ENCODE peak calls at places on chromosomes 3 and 15, in five cellular contexts. One of them, this sample, is unnamed.

GRCh38 chr3:43621406-43621973 is 321 bp downstream of the ANO10 start:
- DNase-seq in stimulated activated CD4-positive, alpha-beta T cell treated with anti-CD3 and anti-CD28 coated beads, TNF-alpha, amount 100 ng/mL, for 4 hours: no peak
- DNase-seq in hypothalamus: no peak
- DNase-seq in tibial nerve: no peak
- DNase-seq in Caki2: no peak
- DNase-seq in this sample: no peak

GRCh38 chr3:61371123-61371522 is 119.9 kb upstream of the FHIT start:
- DNase-seq in stimulated activated CD4-positive, alpha-beta T cell treated with anti-CD3 and anti-CD28 coated beads, TNF-alpha, amount 100 ng/mL, for 4 hours: no peak
- DNase-seq in hypothalamus: no peak
- DNase-seq in tibial nerve: no peak
- DNase-seq in Caki2: no peak
- DNase-seq in this sample: no peak

GRCh38 chr15:64813075-64813474 is 12.4 kb downstream of the PIF1 start:
- DNase-seq in Caki2: peak; percentile 25
- DNase-seq in stimulated activated CD4-positive, alpha-beta T cell treated with anti-CD3 and anti-CD28 coated beads, TNF-alpha, amount 100 ng/mL, for 4 hours: no peak
- DNase-seq in hypothalamus: no peak
- DNase-seq in tibial nerve: no peak
- DNase-seq in this sample: no peak

GRCh38 chr3:46901591-46902187 is 24.2 kb downstream of the PTH1R start:
- DNase-seq in hypothalamus: no peak
- DNase-seq in Caki2: no peak
- DNase-seq in stimulated activated CD4-positive, alpha-beta T cell treated with anti-CD3 and anti-CD28 coated beads, TNF-alpha, amount 100 ng/mL, for 4 hours: no peak
- DNase-seq in tibial nerve: no peak
- DNase-seq in this sample: no peak

GRCh38 chr3:71492969-71493368 is 90.6 kb downstream of the FOXP1 start:
- DNase-seq in hypothalamus: no peak
- DNase-seq in Caki2: no peak
- DNase-seq in tibial nerve: no peak
- DNase-seq in stimulated activated CD4-positive, alpha-beta T cell treated with anti-CD3 and anti-CD28 coated beads, TNF-alpha, amount 100 ng/mL, for 4 hours: no peak
- DNase-seq in this sample: no peak

GRCh38 chr15:77347197-77347596 is 72.7 kb downstream of the PEAK1 start:
- DNase-seq in tibial nerve: no peak
- DNase-seq in Caki2: no peak
- DNase-seq in hypothalamus: no peak
- DNase-seq in stimulated activated CD4-positive, alpha-beta T cell treated with anti-CD3 and anti-CD28 coated beads, TNF-alpha, amount 100 ng/mL, for 4 hours: no peak
- DNase-seq in this sample: no peak

GRCh38 chr15:79067434-79067833 is 23.1 kb downstream of the RASGRF1 start:
- DNase-seq in Caki2: no peak
- DNase-seq in stimulated activated CD4-positive, alpha-beta T cell treated with anti-CD3 and anti-CD28 coated beads, TNF-alpha, amount 100 ng/mL, for 4 hours: no peak
- DNase-seq in hypothalamus: no peak
- DNase-seq in tibial nerve: peak; percentile 15
- DNase-seq in this sample: no peak

GRCh38 chr3:140585828-140586227 is 92.0 kb upstream of the TRIM42 start:
- DNase-seq in hypothalamus: no peak
- DNase-seq in stimulated activated CD4-positive, alpha-beta T cell treated with anti-CD3 and anti-CD28 coated beads, TNF-alpha, amount 100 ng/mL, for 4 hours: no peak
- DNase-seq in tibial nerve: no peak
- DNase-seq in Caki2: no peak
- DNase-seq in this sample: peak; percentile 42

GRCh38 chr3:177467268-177467985 is 270.1 kb upstream of the TBL1XR1 start:
- DNase-seq in hypothalamus: no peak
- DNase-seq in Caki2: no peak
- DNase-seq in stimulated activated CD4-positive, alpha-beta T cell treated with anti-CD3 and anti-CD28 coated beads, TNF-alpha, amount 100 ng/mL, for 4 hours: no peak
- DNase-seq in tibial nerve: no peak
- DNase-seq in this sample: no peak

GRCh38 chr15:96272427-96272826 is 58.1 kb upstream of the NR2F2 start:
- DNase-seq in stimulated activated CD4-positive, alpha-beta T cell treated with anti-CD3 and anti-CD28 coated beads, TNF-alpha, amount 100 ng/mL, for 4 hours: no peak
- DNase-seq in Caki2: no peak
- DNase-seq in hypothalamus: no peak
- DNase-seq in tibial nerve: no peak
- DNase-seq in this sample: no peak

GRCh38 chr3:71109241-71109976 is 474.1 kb downstream of the FOXP1 start:
- DNase-seq in stimulated activated CD4-positive, alpha-beta T cell treated with anti-CD3 and anti-CD28 coated beads, TNF-alpha, amount 100 ng/mL, for 4 hours: no peak
- DNase-seq in tibial nerve: no peak
- DNase-seq in Caki2: peak; percentile 55
- DNase-seq in hypothalamus: no peak
- DNase-seq in this sample: no peak

GRCh38 chr3:172201136-172201989 is 162.0 kb downstream of the FNDC3B start:
- DNase-seq in Caki2: peak; percentile 63
- DNase-seq in stimulated activated CD4-positive, alpha-beta T cell treated with anti-CD3 and anti-CD28 coated beads, TNF-alpha, amount 100 ng/mL, for 4 hours: no peak
- DNase-seq in hypothalamus: no peak
- DNase-seq in tibial nerve: peak; percentile 78
- DNase-seq in this sample: no peak

GRCh38 chr3:153614131-153614530 is 452.1 kb downstream of the RAP2B start:
- DNase-seq in tibial nerve: no peak
- DNase-seq in stimulated activated CD4-positive, alpha-beta T cell treated with anti-CD3 and anti-CD28 coated beads, TNF-alpha, amount 100 ng/mL, for 4 hours: no peak
- DNase-seq in Caki2: no peak
- DNase-seq in hypothalamus: no peak
- DNase-seq in this sample: no peak

GRCh38 chr3:173064631-173065030 is 76.4 kb downstream of the SPATA16 start:
- DNase-seq in hypothalamus: no peak
- DNase-seq in tibial nerve: no peak
- DNase-seq in Caki2: no peak
- DNase-seq in stimulated activated CD4-positive, alpha-beta T cell treated with anti-CD3 and anti-CD28 coated beads, TNF-alpha, amount 100 ng/mL, for 4 hours: no peak
- DNase-seq in this sample: no peak

GRCh38 chr3:153599685-153600084 is 437.7 kb downstream of the RAP2B start:
- DNase-seq in Caki2: peak; percentile 93
- DNase-seq in stimulated activated CD4-positive, alpha-beta T cell treated with anti-CD3 and anti-CD28 coated beads, TNF-alpha, amount 100 ng/mL, for 4 hours: no peak
- DNase-seq in tibial nerve: peak; percentile 14
- DNase-seq in hypothalamus: no peak
- DNase-seq in this sample: peak; percentile 73

GRCh38 chr15:73387507-73388255 is 18.9 kb upstream of the HCN4 start:
- DNase-seq in stimulated activated CD4-positive, alpha-beta T cell treated with anti-CD3 and anti-CD28 coated beads, TNF-alpha, amount 100 ng/mL, for 4 hours: no peak
- DNase-seq in tibial nerve: no peak
- DNase-seq in hypothalamus: no peak
- DNase-seq in Caki2: no peak
- DNase-seq in this sample: no peak

GRCh38 chr15:65087873-65088642 is 11.5 kb downstream of the KBTBD13 start:
- DNase-seq in Caki2: no peak
- DNase-seq in hypothalamus: peak; percentile 61
- DNase-seq in stimulated activated CD4-positive, alpha-beta T cell treated with anti-CD3 and anti-CD28 coated beads, TNF-alpha, amount 100 ng/mL, for 4 hours: no peak
- DNase-seq in tibial nerve: peak; percentile 42
- DNase-seq in this sample: no peak

GRCh38 chr3:192409838-192410683 is 317.3 kb downstream of the FGF12 start:
- DNase-seq in stimulated activated CD4-positive, alpha-beta T cell treated with anti-CD3 and anti-CD28 coated beads, TNF-alpha, amount 100 ng/mL, for 4 hours: no peak
- DNase-seq in Caki2: peak; percentile 71
- DNase-seq in hypothalamus: no peak
- DNase-seq in tibial nerve: no peak
- DNase-seq in this sample: no peak

GRCh38 chr3:125123906-125124305 is 68.1 kb upstream of the HEG1 start:
- DNase-seq in tibial nerve: no peak
- DNase-seq in stimulated activated CD4-positive, alpha-beta T cell treated with anti-CD3 and anti-CD28 coated beads, TNF-alpha, amount 100 ng/mL, for 4 hours: no peak
- DNase-seq in hypothalamus: no peak
- DNase-seq in Caki2: peak; percentile 14
- DNase-seq in this sample: no peak

GRCh38 chr3:137988152-137988551 is 21.8 kb upstream of the CLDN18 start:
- DNase-seq in hypothalamus: no peak
- DNase-seq in Caki2: no peak
- DNase-seq in tibial nerve: no peak
- DNase-seq in stimulated activated CD4-positive, alpha-beta T cell treated with anti-CD3 and anti-CD28 coated beads, TNF-alpha, amount 100 ng/mL, for 4 hours: no peak
- DNase-seq in this sample: no peak

GRCh38 chr15:101264011-101264410 is 12.2 kb upstream of the CHSY1 start:
- DNase-seq in stimulated activated CD4-positive, alpha-beta T cell treated with anti-CD3 and anti-CD28 coated beads, TNF-alpha, amount 100 ng/mL, for 4 hours: no peak
- DNase-seq in hypothalamus: no peak
- DNase-seq in Caki2: no peak
- DNase-seq in tibial nerve: no peak
- DNase-seq in this sample: no peak

GRCh38 chr15:24848050-24848449 is 106.7 kb upstream of the SNRPN start:
- DNase-seq in hypothalamus: peak; percentile 16
- DNase-seq in tibial nerve: no peak
- DNase-seq in Caki2: peak; percentile 34
- DNase-seq in stimulated activated CD4-positive, alpha-beta T cell treated with anti-CD3 and anti-CD28 coated beads, TNF-alpha, amount 100 ng/mL, for 4 hours: no peak
- DNase-seq in this sample: no peak

GRCh38 chr3:73299184-73299691 is 237.8 kb downstream of the EBLN2 start:
- DNase-seq in Caki2: no peak
- DNase-seq in tibial nerve: no peak
- DNase-seq in hypothalamus: no peak
- DNase-seq in stimulated activated CD4-positive, alpha-beta T cell treated with anti-CD3 and anti-CD28 coated beads, TNF-alpha, amount 100 ng/mL, for 4 hours: no peak
- DNase-seq in this sample: no peak

GRCh38 chr3:2024713-2025112 is 74.0 kb upstream of the CNTN4 start:
- DNase-seq in stimulated activated CD4-positive, alpha-beta T cell treated with anti-CD3 and anti-CD28 coated beads, TNF-alpha, amount 100 ng/mL, for 4 hours: no peak
- DNase-seq in Caki2: no peak
- DNase-seq in hypothalamus: no peak
- DNase-seq in tibial nerve: no peak
- DNase-seq in this sample: no peak

GRCh38 chr15:91915576-91915975 is 62.1 kb downstream of the SLCO3A1 start:
- DNase-seq in tibial nerve: no peak
- DNase-seq in hypothalamus: no peak
- DNase-seq in Caki2: no peak
- DNase-seq in stimulated activated CD4-positive, alpha-beta T cell treated with anti-CD3 and anti-CD28 coated beads, TNF-alpha, amount 100 ng/mL, for 4 hours: no peak
- DNase-seq in this sample: no peak

GRCh38 chr15:100824211-100824610 is 55.4 kb upstream of the ALDH1A3 start:
- DNase-seq in stimulated activated CD4-positive, alpha-beta T cell treated with anti-CD3 and anti-CD28 coated beads, TNF-alpha, amount 100 ng/mL, for 4 hours: no peak
- DNase-seq in tibial nerve: no peak
- DNase-seq in Caki2: no peak
- DNase-seq in hypothalamus: no peak
- DNase-seq in this sample: no peak

GRCh38 chr3:88180398-88180999 is 30.7 kb downstream of the C3orf38 start:
- DNase-seq in Caki2: peak; percentile 12
- DNase-seq in stimulated activated CD4-positive, alpha-beta T cell treated with anti-CD3 and anti-CD28 coated beads, TNF-alpha, amount 100 ng/mL, for 4 hours: no peak
- DNase-seq in tibial nerve: peak; percentile 10
- DNase-seq in hypothalamus: no peak
- DNase-seq in this sample: no peak

GRCh38 chr3:157667493-157667892 is 164.3 kb upstream of the VEPH1 start:
- DNase-seq in Caki2: no peak
- DNase-seq in stimulated activated CD4-positive, alpha-beta T cell treated with anti-CD3 and anti-CD28 coated beads, TNF-alpha, amount 100 ng/mL, for 4 hours: no peak
- DNase-seq in tibial nerve: no peak
- DNase-seq in hypothalamus: no peak
- DNase-seq in this sample: no peak

GRCh38 chr3:53513556-53514190 is 19.3 kb downstream of the CACNA1D start:
- DNase-seq in hypothalamus: no peak
- DNase-seq in tibial nerve: no peak
- DNase-seq in Caki2: peak; percentile 2
- DNase-seq in stimulated activated CD4-positive, alpha-beta T cell treated with anti-CD3 and anti-CD28 coated beads, TNF-alpha, amount 100 ng/mL, for 4 hours: no peak
- DNase-seq in this sample: no peak